ENCODE peak calls at places on chromosome 14, in five cellular contexts. L is tibial nerve, Z is GM10248, D is choroid plexus epithelial cell, R is fibroblast of lung. S is an unnamed sample.

GRCh38 chr14:103155013-103155412 is 31.8 kb downstream of the TNFAIP2 start:
- DNase-seq in D (no peak), R (peak; percentile 63), L (peak; percentile 57), Z (peak; percentile 21), S (no peak)

GRCh38 chr14:101819251-101819990 is 57.9 kb downstream of the PPP2R5C start:
- DNase-seq in D (no peak), R (no peak), Z (no peak), L (no peak), S (no peak)

GRCh38 chr14:101781240-101782061 is 19.9 kb downstream of the PPP2R5C start:
- DNase-seq in R (no peak), Z (peak; percentile 45), D (no peak), L (no peak), S (peak; percentile 61)

GRCh38 chr14:104895786-104896642 is 28.7 kb upstream of the PLD4 start:
- DNase-seq in R (no peak), Z (no peak), L (no peak), D (no peak), S (peak; percentile 28)

GRCh38 chr14:79745046-79745445 is 466.3 kb downstream of the DIO2 start:
- DNase-seq in D (no peak), R (peak; percentile 25), L (no peak), Z (no peak), S (no peak)

GRCh38 chr14:65817011-65817410 is 404.5 kb downstream of the FUT8 start:
- DNase-seq in L (no peak), D (no peak), R (no peak), Z (no peak), S (no peak)

GRCh38 chr14:23153891-23154796 is 29.3 kb downstream of the SLC7A8 start:
- DNase-seq in L (peak; percentile 93), Z (no peak), D (peak; percentile 75), R (peak; percentile 55), S (no peak)

GRCh38 chr14:78401866-78402265 is 231.7 kb downstream of the NRXN3 start:
- DNase-seq in R (no peak), Z (no peak), L (no peak), D (peak; percentile 65), S (no peak)

GRCh38 chr14:106436310-106436905 is 910.0 kb downstream of the TMEM121 start:
- DNase-seq in L (no peak), R (no peak), Z (peak; percentile 6), D (no peak), S (peak; percentile 14)

GRCh38 chr14:100653409-100653808 is 66.2 kb upstream of the BEGAIN start:
- DNase-seq in L (no peak), D (no peak), R (no peak), Z (peak; percentile 49), S (no peak)

GRCh38 chr14:50110323-50111037 is 5.9 kb downstream of the VCPKMT start:
- DNase-seq in D (no peak), L (no peak), Z (no peak), R (no peak), S (no peak)

GRCh38 chr14:37195327-37195726 is 2.4 kb upstream of the MIPOL1 start:
- DNase-seq in L (no peak), D (no peak), Z (no peak), R (peak; percentile 55), S (no peak)

GRCh38 chr14:104376202-104377140 is 203.1 kb upstream of the C14orf180 start:
- DNase-seq in Z (no peak), L (no peak), D (no peak), R (no peak), S (no peak)

GRCh38 chr14:99809376-99809775 is 16.2 kb downstream of the EML1 start:
- DNase-seq in Z (no peak), D (peak; percentile 29), L (no peak), R (peak; percentile 90), S (no peak)

GRCh38 chr14:34722723-34723545 is 8.5 kb upstream of the CFL2 start:
- DNase-seq in Z (peak; percentile 71), L (peak; percentile 73), R (peak; percentile 73), D (peak; percentile 79), S (peak; percentile 77)

GRCh38 chr14:102948698-102949061 is 26.2 kb downstream of the AMN start:
- DNase-seq in D (no peak), R (no peak), L (no peak), Z (no peak), S (no peak)

GRCh38 chr14:75306917-75307699 is 28.5 kb downstream of the FOS start:
- DNase-seq in R (no peak), Z (peak; percentile 63), D (peak; percentile 56), L (no peak), S (peak; percentile 55)

GRCh38 chr14:95286649-95287048 is 33.1 kb downstream of the CLMN start:
- DNase-seq in D (no peak), R (no peak), Z (no peak), L (no peak), S (no peak)

GRCh38 chr14:37901978-37902377 is 305.7 kb upstream of the SSTR1 start:
- DNase-seq in Z (no peak), L (peak; percentile 18), R (peak; percentile 71), D (peak; percentile 54), S (no peak)

GRCh38 chr14:39383026-39383626 is 49.1 kb downstream of the FBXO33 start:
- DNase-seq in R (no peak), D (no peak), L (no peak), Z (no peak), S (no peak)

GRCh38 chr14:69543341-69544249 is 31.1 kb downstream of the CCDC177 start:
- DNase-seq in L (peak; percentile 45), Z (no peak), R (peak; percentile 96), D (peak; percentile 94), S (no peak)

GRCh38 chr14:100142073-100143040 is 17.1 kb downstream of the DEGS2 start:
- DNase-seq in L (no peak), R (no peak), D (peak; percentile 26), Z (no peak), S (no peak)

GRCh38 chr14:80231732-80232131 is 20.4 kb upstream of the DIO2 start:
- DNase-seq in Z (no peak), R (peak; percentile 43), L (no peak), D (no peak), S (no peak)

GRCh38 chr14:53209370-53209769 is 56.2 kb upstream of the DDHD1 start:
- DNase-seq in D (peak; percentile 67), Z (no peak), L (no peak), R (peak; percentile 78), S (no peak)

GRCh38 chr14:51825926-51826325 is 34.5 kb upstream of the GNG2 start:
- DNase-seq in D (no peak), L (no peak), Z (no peak), R (no peak), S (no peak)

GRCh38 chr14:104267895-104268294 is 129.5 kb downstream of the KIF26A start:
- DNase-seq in Z (no peak), L (no peak), D (no peak), R (no peak), S (no peak)

GRCh38 chr14:52447236-52447635 is 105.1 kb downstream of the TXNDC16 start:
- DNase-seq in L (no peak), D (no peak), R (no peak), Z (no peak), S (no peak)

GRCh38 chr14:77141592-77142288 is at the start of gene ZDHHC22:
- DNase-seq in L (no peak), R (no peak), D (no peak), Z (no peak), S (no peak)

DNA sequence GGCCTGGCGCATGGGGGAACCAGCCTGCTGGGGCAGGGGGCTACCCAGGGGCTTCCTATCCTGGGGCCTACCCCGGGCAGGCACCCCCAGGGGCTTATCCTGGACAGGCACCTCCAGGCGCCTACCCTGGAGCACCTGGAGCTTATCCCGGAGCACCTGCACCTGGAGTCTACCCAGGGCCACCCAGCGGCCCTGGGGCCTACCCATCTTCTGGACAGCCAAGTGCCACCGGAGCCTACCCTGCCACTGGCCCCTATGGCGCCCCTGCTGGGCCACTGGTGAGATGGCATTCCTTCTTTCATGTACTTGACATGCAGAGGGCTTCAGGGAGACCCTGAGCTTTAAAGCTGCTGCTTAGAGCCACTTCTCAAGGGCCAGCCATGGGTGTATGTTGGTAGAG is 9.0 kb downstream of the LGALS3 start:
- DNase-seq in L (no peak), R (no peak), Z (no peak), D (no peak), S (no peak)
- TF ChIP-seq CTCF in L (peak; percentile 11), R (peak; percentile 32), Z (peak; percentile 10), D (peak; percentile 47), S (no peak)

GRCh38 chr14:63276016-63276415 is 42.7 kb downstream of the GPHB5 start:
- DNase-seq in Z (no peak), R (no peak), L (no peak), D (no peak), S (no peak)
- TF ChIP-seq CTCF in Z (no peak), R (no peak), L (no peak), D (no peak), S (no peak)

GRCh38 chr14:91339606-91340369 is 77.8 kb downstream of the CCDC88C start:
- DNase-seq in R (no peak), L (no peak), D (no peak), Z (no peak), S (no peak)

GRCh38 chr14:91342243-91342760 is 75.3 kb downstream of the CCDC88C start:
- DNase-seq in L (no peak), Z (no peak), D (no peak), R (no peak), S (no peak)

GRCh38 chr14:91339076-91339475 is 78.5 kb downstream of the CCDC88C start:
- DNase-seq in D (no peak), R (no peak), Z (no peak), L (no peak), S (no peak)

GRCh38 chr14:91343051-91343450 is 74.6 kb downstream of the CCDC88C start:
- DNase-seq in L (no peak), R (no peak), Z (no peak), D (no peak), S (no peak)

DNA sequence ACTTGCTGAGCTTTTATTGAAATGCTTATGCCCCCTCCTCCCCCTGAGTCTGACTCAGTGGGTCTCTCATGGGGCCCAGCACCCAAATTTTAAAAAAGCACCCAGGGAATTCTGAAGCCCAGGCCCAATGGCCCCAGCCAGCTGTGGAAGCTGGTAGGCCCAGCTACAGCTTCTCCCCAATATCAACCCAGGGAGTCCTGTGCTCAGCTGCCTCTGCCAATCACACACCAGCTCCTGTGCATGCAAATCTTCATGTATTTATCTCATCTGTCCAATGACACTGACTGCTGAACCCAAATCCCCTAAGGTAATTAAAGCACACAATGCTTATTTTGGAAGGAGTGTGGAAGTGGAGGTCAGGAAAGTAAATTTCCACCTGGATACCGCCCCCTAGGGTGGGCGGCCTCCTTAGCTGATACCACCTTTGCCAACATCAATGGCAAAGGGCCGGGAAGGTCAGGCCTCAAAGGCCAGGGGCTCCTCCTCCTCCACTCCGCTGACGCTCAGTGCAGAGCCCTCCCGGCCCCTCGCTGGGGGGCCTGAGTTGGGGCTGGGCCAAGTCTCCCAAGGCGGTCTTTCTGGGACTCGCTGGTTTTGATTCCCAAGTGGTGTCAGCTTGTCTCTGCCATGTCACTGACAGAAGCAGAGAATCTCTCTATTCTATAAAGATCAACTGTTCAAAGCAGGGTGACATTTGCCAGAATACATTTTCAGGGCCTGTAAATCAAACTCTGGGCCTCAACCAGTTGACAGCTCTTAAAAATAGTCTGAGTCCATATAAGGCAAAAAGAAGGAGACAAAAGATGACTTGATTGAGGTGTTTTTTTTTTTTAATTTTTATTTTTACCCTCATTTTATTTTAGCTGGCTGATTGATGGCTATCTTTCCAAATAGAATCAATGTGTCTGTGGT is 76.0 kb downstream of the CCDC88C start:
- DNase-seq in L (no peak), Z (no peak), R (no peak), D (no peak), S (no peak)
- TF ChIP-seq CTCF in L (no peak), Z (no peak), R (no peak), D (no peak), S (no peak)

GRCh38 chr14:92253381-92253894 is 69.5 kb upstream of the SLC24A4 start:
- DNase-seq in R (no peak), D (peak; percentile 28), Z (no peak), L (no peak), S (no peak)
- TF ChIP-seq CTCF in R (no peak), D (no peak), Z (no peak), L (no peak), S (no peak)

S was measured in GM13976.